ENCODE peak calls at places on chromosomes 7 and 10, in four cellular contexts. D is memory B cell, T is amniotic stem cell, S is GM23248. P is an unnamed sample.

GRCh38 chr7:77651544-77652162 is 44.6 kb upstream of the RSBN1L start:
- DNase-seq in D (peak; percentile 56), T (no peak), S (peak; percentile 65), P (peak; percentile 10)

GRCh38 chr7:149620961-149621360 is 123.4 kb upstream of the ZNF746 start:
- DNase-seq in D (peak; percentile 27), T (no peak), S (no peak), P (peak; percentile 67)

GRCh38 chr10:132786529-132787252 is 744 bp upstream of the NKX6-2 start:
- DNase-seq in D (no peak), T (no peak), S (no peak), P (no peak)

GRCh38 chr7:48250441-48250951 is 79.2 kb downstream of the ABCA13 start:
- DNase-seq in D (no peak), T (no peak), S (peak; percentile 0), P (no peak)

GRCh38 chr10:103616705-103617361 is 123.3 kb downstream of the NEURL1 start:
- DNase-seq in D (no peak), T (no peak), S (peak; percentile 98), P (no peak)

GRCh38 chr7:85924062-85924461 is 719.6 kb upstream of the GRM3 start:
- DNase-seq in D (no peak), T (no peak), S (no peak), P (no peak)

GRCh38 chr7:50650057-50650664 is 85.0 kb upstream of the DDC start:
- DNase-seq in D (no peak), T (no peak), S (no peak), P (no peak)

GRCh38 chr10:69145864-69146263 is 21.9 kb downstream of the VPS26A start:
- DNase-seq in D (no peak), T (no peak), S (no peak), P (no peak)

GRCh38 chr7:112204072-112204775 is 2.0 kb downstream of the DOCK4 start:
- DNase-seq in D (no peak), T (no peak), S (peak; percentile 49), P (no peak)

GRCh38 chr10:110724116-110724701 is 80.1 kb downstream of the RBM20 start:
- DNase-seq in D (peak; percentile 18), T (no peak), S (no peak), P (no peak)

GRCh38 chr7:99669782-99670181 is 10.0 kb downstream of the CYP3A5 start:
- DNase-seq in D (no peak), T (no peak), S (peak; percentile 19), P (no peak)

GRCh38 chr7:23594879-23595604 is 2.1 kb upstream of the CCDC126 start:
- DNase-seq in D (peak; percentile 18), T (no peak), S (no peak), P (peak; percentile 78)

GRCh38 chr7:138194567-138194966 is 118.3 kb downstream of the AKR1D1 start:
- DNase-seq in D (no peak), T (no peak), S (no peak), P (no peak)

GRCh38 chr7:116433246-116433645 is 66.3 kb upstream of the CAV2 start:
- DNase-seq in D (no peak), T (no peak), S (peak; percentile 66), P (no peak)

GRCh38 chr7:112572669-112573301 is 92.0 kb downstream of the LSMEM1 start:
- DNase-seq in D (no peak), T (no peak), S (no peak), P (no peak)

GRCh38 chr10:32328499-32328898 is 18.5 kb downstream of the EPC1 start:
- DNase-seq in D (no peak), T (no peak), S (no peak), P (no peak)

GRCh38 chr10:21336476-21337170 is 188.9 kb downstream of the SKIDA1 start:
- DNase-seq in D (no peak), T (peak; percentile 93), S (peak; percentile 95), P (no peak)

GRCh38 chr10:31838709-31839108 is 89.9 kb downstream of the ARHGAP12 start:
- DNase-seq in D (no peak), T (no peak), S (no peak), P (no peak)

GRCh38 chr7:29573594-29573993 is 10.0 kb downstream of the PRR15 start:
- DNase-seq in D (no peak), T (no peak), S (no peak), P (no peak)

GRCh38 chr10:100020883-100021248 is 11.1 kb upstream of the DNMBP start:
- DNase-seq in D (no peak), T (no peak), S (no peak), P (no peak)

GRCh38 chr7:84412161-84412969 is 217.8 kb upstream of the SEMA3A start:
- DNase-seq in D (no peak), T (peak; percentile 74), S (peak; percentile 92), P (no peak)

GRCh38 chr7:30859940-30860623 is 51.6 kb upstream of the AQP1 start:
- DNase-seq in D (no peak), T (no peak), S (no peak), P (no peak)

GRCh38 chr10:48598243-48598935 is 6.5 kb downstream of the ARHGAP22 start:
- DNase-seq in D (no peak), T (no peak), S (no peak), P (no peak)

GRCh38 chr10:104325436-104326430 is 12.5 kb downstream of the ITPRIP start:
- DNase-seq in D (no peak), T (no peak), S (no peak), P (no peak)

GRCh38 chr7:108630002-108630401 is 60.3 kb downstream of the DNAJB9 start:
- DNase-seq in D (no peak), T (no peak), S (no peak), P (no peak)

GRCh38 chr10:24351883-24352778 is 143.2 kb downstream of the KIAA1217 start:
- DNase-seq in D (no peak), T (no peak), S (no peak), P (no peak)

GRCh38 chr7:19215421-19215820 is 70.2 kb upstream of the FERD3L start:
- DNase-seq in D (no peak), T (peak; percentile 26), S (peak; percentile 84), P (no peak)

GRCh38 chr7:7427363-7427762 is 108.3 kb downstream of the COL28A1 start:
- DNase-seq in D (no peak), T (no peak), S (no peak), P (no peak)

GRCh38 chr7:101370836-101371235 is 8.2 kb downstream of the COL26A1 start:
- DNase-seq in D (no peak), T (no peak), S (no peak), P (peak; percentile 8)

GRCh38 chr7:80324032-80324431 is 187.8 kb downstream of the GNAT3 start:
- DNase-seq in D (no peak), T (no peak), S (peak; percentile 75), P (no peak)

GRCh38 chr10:122236690-122237306 is 34.3 kb upstream of the BTBD16 start:
- DNase-seq in D (no peak), T (no peak), S (no peak), P (no peak)

GRCh38 chr7:20083781-20084180 is 133.4 kb downstream of the MACC1 start:
- DNase-seq in D (no peak), T (peak; percentile 2), S (peak; percentile 96), P (no peak)